ENCODE peak calls at places on chromosome 5, in eight cellular contexts. S, O, M, D, B, F, T and U are unnamed samples.

GRCh38 chr5:163505475-163506457 is at the start of gene MAT2B:
- DNase-seq in M (peak; percentile 93), B (peak; percentile 97), D (peak; percentile 98), S (peak; percentile 92), T (peak; percentile 97), O (peak; percentile 97), F (peak; percentile 93), U (peak; percentile 98)

GRCh38 chr5:89110916-89111646 is 228.1 kb upstream of the MEF2C start:
- DNase-seq in S (no peak), B (no peak), D (no peak), T (no peak), M (no peak), O (no peak), F (no peak), U (no peak)

GRCh38 chr5:65625743-65626142 is 916 bp downstream of the SHLD3 start:
- DNase-seq in T (no peak), S (no peak), O (no peak), D (no peak), M (no peak), B (no peak), F (no peak), U (no peak)

GRCh38 chr5:161544350-161544765 is 2.2 kb downstream of the GABRB2 start:
- DNase-seq in B (no peak), M (peak; percentile 36), O (peak; percentile 48), S (no peak), T (peak; percentile 46), D (peak; percentile 49), F (no peak), U (no peak)

GRCh38 chr5:40552981-40553380 is 126.7 kb upstream of the PTGER4 start:
- DNase-seq in O (no peak), B (no peak), S (no peak), F (no peak), T (no peak), D (no peak), M (no peak), U (no peak)

GRCh38 chr5:135824541-135825041 is 9.9 kb upstream of the SLC25A48 start:
- DNase-seq in O (no peak), S (no peak), T (no peak), M (no peak), B (no peak), F (no peak), D (no peak), U (no peak)

GRCh38 chr5:2732850-2733249 is 18.6 kb downstream of the IRX2 start:
- DNase-seq in O (no peak), M (no peak), D (peak; percentile 28), F (no peak), S (no peak), T (no peak), B (no peak), U (no peak)

GRCh38 chr5:27472000-27472763 is 433.8 kb upstream of the CDH9 start:
- DNase-seq in D (no peak), F (no peak), T (no peak), B (no peak), M (peak; percentile 13), S (no peak), O (peak; percentile 15), U (no peak)

GRCh38 chr5:127871448-127872153 is 168.4 kb downstream of the CCDC192 start:
- DNase-seq in D (no peak), O (peak; percentile 22), M (no peak), B (no peak), S (no peak), T (no peak), F (no peak), U (no peak)

GRCh38 chr5:128844354-128844923 is 120.8 kb upstream of the SLC27A6 start:
- DNase-seq in F (no peak), D (no peak), B (no peak), M (no peak), T (no peak), O (peak; percentile 37), S (no peak), U (no peak)

GRCh38 chr5:91367908-91368648 is 15.0 kb downstream of the ARRDC3 start:
- DNase-seq in D (no peak), F (no peak), O (no peak), S (no peak), B (no peak), T (no peak), M (no peak), U (no peak)
- H3K27ac ChIP-seq in D (no peak overlapping the region), F (no peak overlapping the region), O (peak overlapping the region; percentile 58), S (no peak overlapping the region), B (no peak overlapping the region), T (peak overlapping the region; percentile 9), M (no peak overlapping the region), U (no peak overlapping the region)

GRCh38 chr5:139686356-139686918 is 38.3 kb downstream of the CXXC5 start:
- DNase-seq in B (no peak), T (no peak), O (no peak), S (no peak), M (no peak), D (no peak), F (no peak), U (no peak)

GRCh38 chr5:139688088-139688702 is 40.0 kb downstream of the CXXC5 start:
- DNase-seq in T (no peak), M (peak; percentile 19), D (no peak), S (no peak), O (no peak), F (no peak), B (no peak), U (no peak)

GRCh38 chr5:139686919-139687421 is 38.8 kb downstream of the CXXC5 start:
- DNase-seq in T (no peak), O (no peak), F (no peak), B (peak; percentile 24), D (no peak), M (peak; percentile 71), S (no peak), U (no peak)

GRCh38 chr5:139688712-139689413 is 40.7 kb downstream of the CXXC5 start:
- DNase-seq in B (no peak), F (no peak), T (no peak), D (no peak), O (no peak), S (no peak), M (peak; percentile 69), U (no peak)

GRCh38 chr5:139687656-139688055 is 39.5 kb downstream of the CXXC5 start:
- DNase-seq in O (no peak), T (no peak), F (no peak), D (no peak), B (peak; percentile 52), M (peak; percentile 98), S (no peak), U (no peak)
- H3K27ac ChIP-seq in O (no peak overlapping the region), T (no peak overlapping the region), F (no peak overlapping the region), D (no peak overlapping the region), B (peak overlapping the region; percentile 64), M (peak overlapping the region; percentile 84), S (no peak overlapping the region), U (no peak overlapping the region)

GRCh38 chr5:56651893-56652292 is 163.5 kb upstream of the MAP3K1 start:
- DNase-seq in D (no peak), F (no peak), T (no peak), O (no peak), B (no peak), S (no peak), M (no peak), U (no peak)

GRCh38 chr5:56648460-56649034 is 166.8 kb upstream of the MAP3K1 start:
- DNase-seq in M (no peak), F (no peak), S (no peak), T (no peak), O (no peak), B (no peak), D (no peak), U (no peak)

GRCh38 chr5:56641635-56642255 is 173.6 kb upstream of the MAP3K1 start:
- DNase-seq in F (no peak), S (no peak), T (no peak), D (no peak), M (peak; percentile 29), O (no peak), B (no peak), U (no peak)

GRCh38 chr5:56649569-56649968 is 165.8 kb upstream of the MAP3K1 start:
- DNase-seq in F (no peak), B (peak; percentile 70), M (peak; percentile 78), D (no peak), T (no peak), S (no peak), O (no peak), U (no peak)

GRCh38 chr5:56647109-56647863 is 168.1 kb upstream of the MAP3K1 start:
- DNase-seq in O (no peak), F (no peak), B (no peak), T (no peak), S (no peak), M (no peak), D (no peak), U (no peak)
- H3K27ac ChIP-seq in O (no peak overlapping the region), F (no peak overlapping the region), B (no peak overlapping the region), T (no peak overlapping the region), S (no peak overlapping the region), M (no peak overlapping the region), D (no peak overlapping the region), U (no peak overlapping the region)

GRCh38 chr5:156354571-156354970 is 27.6 kb downstream of the SGCD start:
- DNase-seq in O (no peak), M (no peak), T (no peak), D (no peak), S (no peak), B (no peak), F (no peak), U (no peak)

GRCh38 chr5:156356238-156356637 is 29.3 kb downstream of the SGCD start:
- DNase-seq in S (no peak), T (no peak), F (no peak), M (no peak), B (no peak), O (no peak), D (no peak), U (no peak)

DNA sequence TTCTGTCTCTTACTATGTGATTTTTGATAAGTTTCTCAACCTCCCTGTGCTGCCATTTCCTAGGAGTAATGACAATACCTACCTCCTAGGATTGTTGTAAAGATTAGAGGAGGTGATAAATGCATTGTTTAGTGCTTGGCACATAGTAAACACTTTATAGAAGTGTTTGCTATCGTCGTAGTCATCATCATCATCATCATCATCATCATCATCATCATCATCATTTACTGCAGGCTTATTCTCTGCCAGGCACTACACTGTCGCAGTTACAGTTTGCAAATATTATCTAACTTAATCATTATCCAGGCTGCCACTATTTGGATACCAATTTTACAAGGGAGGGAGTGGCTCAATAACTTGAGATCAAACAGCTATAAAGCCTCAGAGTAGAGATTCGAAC is 24.5 kb downstream of the SGCD start:
- DNase-seq in F (no peak), O (no peak), S (no peak), M (no peak), T (no peak), B (no peak), D (no peak), U (no peak)
- H3K27ac ChIP-seq in F (no peak overlapping the region), O (no peak overlapping the region), S (no peak overlapping the region), M (no peak overlapping the region), T (no peak overlapping the region), B (no peak overlapping the region), D (no peak overlapping the region), U (no peak overlapping the region)

GRCh38 chr5:77066191-77066590 is 20.9 kb downstream of the ZBED3 start:
- DNase-seq in F (no peak), M (no peak), O (no peak), T (no peak), D (no peak), S (no peak), B (no peak), U (no peak)

GRCh38 chr5:77064040-77064439 is 23.0 kb downstream of the ZBED3 start:
- DNase-seq in B (no peak), M (no peak), S (no peak), O (no peak), D (no peak), F (no peak), T (no peak), U (no peak)

GRCh38 chr5:77065256-77065655 is 21.8 kb downstream of the ZBED3 start:
- DNase-seq in M (no peak), D (no peak), B (no peak), F (no peak), O (no peak), T (no peak), S (no peak), U (no peak)

GRCh38 chr5:77066823-77067442 is 20.2 kb downstream of the ZBED3 start:
- DNase-seq in O (no peak), M (no peak), B (no peak), S (no peak), T (no peak), F (no peak), D (no peak), U (no peak)
- H3K27ac ChIP-seq in O (no peak overlapping the region), M (no peak overlapping the region), B (no peak overlapping the region), S (no peak overlapping the region), T (peak overlapping the region; percentile 77), F (no peak overlapping the region), D (no peak overlapping the region), U (no peak overlapping the region)